ENCODE peak calls at places on chromosomes 3 and 15, in seven cellular contexts. Q, I, U, C, F, G and P are unnamed samples.
A peak's percentile ranks its signal among the peaks of the same experiment; 100 is the strongest.

GRCh38 chr15:100733088-100733487 is 130.7 kb downstream of the ASB7 start:
- DNase-seq in Q (peak; percentile 81), I (no peak), U (no peak), C (no peak), F (peak; percentile 30), G (no peak), P (no peak)

GRCh38 chr3:53375019-53375418 is 27.7 kb upstream of the DCP1A start:
- DNase-seq in Q (no peak), I (peak; percentile 79), U (peak; percentile 75), C (no peak), F (peak; percentile 37), G (peak; percentile 70), P (peak; percentile 46)

GRCh38 chr3:72655151-72655551 is 193.1 kb downstream of the SHQ1 start:
- DNase-seq in Q (no peak), I (peak; percentile 93), U (no peak), C (no peak), F (peak; percentile 18), G (no peak), P (no peak)

GRCh38 chr3:14555835-14556234 is 15.7 kb upstream of the GRIP2 start:
- DNase-seq in Q (no peak), I (peak; percentile 81), U (no peak), C (no peak), F (no peak), G (no peak), P (no peak)

GRCh38 chr15:90650117-90650955 is 66.8 kb upstream of the BLM start:
- DNase-seq in Q (no peak), I (no peak), U (no peak), C (no peak), F (no peak), G (no peak), P (peak; percentile 48)

GRCh38 chr3:58082047-58082446 is 73.8 kb downstream of the FLNB start:
- DNase-seq in Q (no peak), I (no peak), U (no peak), C (peak; percentile 47), F (no peak), G (no peak), P (peak; percentile 96)

GRCh38 chr3:155034786-155035185 is 45.3 kb upstream of the MME start:
- DNase-seq in Q (no peak), I (no peak), U (no peak), C (no peak), F (no peak), G (no peak), P (no peak)

GRCh38 chr15:93152264-93152884 is 63.4 kb upstream of the RGMA start:
- DNase-seq in Q (no peak), I (no peak), U (no peak), C (no peak), F (no peak), G (no peak), P (peak; percentile 89)

GRCh38 chr15:65981837-65982696 is 112.8 kb downstream of the RAB11A start:
- DNase-seq in Q (no peak), I (peak; percentile 98), U (peak; percentile 56), C (peak; percentile 45), F (no peak), G (peak; percentile 56), P (peak; percentile 37)

GRCh38 chr15:39804026-39804425 is 21.4 kb upstream of the FSIP1 start:
- DNase-seq in Q (no peak), I (no peak), U (no peak), C (no peak), F (no peak), G (no peak), P (no peak)

GRCh38 chr15:77021803-77022381 is 27.0 kb downstream of the PSTPIP1 start:
- DNase-seq in Q (peak; percentile 17), I (no peak), U (peak; percentile 52), C (no peak), F (no peak), G (peak; percentile 44), P (peak; percentile 54)

GRCh38 chr3:188327433-188327832 is 173.5 kb downstream of the LPP start:
- DNase-seq in Q (no peak), I (no peak), U (no peak), C (no peak), F (no peak), G (no peak), P (no peak)
- H3K4me3 ChIP-seq in Q (no peak overlapping the region), I (no peak overlapping the region), U (no peak overlapping the region), C (no peak overlapping the region), F (no peak overlapping the region), G (no peak overlapping the region), P (no peak overlapping the region)

DNA sequence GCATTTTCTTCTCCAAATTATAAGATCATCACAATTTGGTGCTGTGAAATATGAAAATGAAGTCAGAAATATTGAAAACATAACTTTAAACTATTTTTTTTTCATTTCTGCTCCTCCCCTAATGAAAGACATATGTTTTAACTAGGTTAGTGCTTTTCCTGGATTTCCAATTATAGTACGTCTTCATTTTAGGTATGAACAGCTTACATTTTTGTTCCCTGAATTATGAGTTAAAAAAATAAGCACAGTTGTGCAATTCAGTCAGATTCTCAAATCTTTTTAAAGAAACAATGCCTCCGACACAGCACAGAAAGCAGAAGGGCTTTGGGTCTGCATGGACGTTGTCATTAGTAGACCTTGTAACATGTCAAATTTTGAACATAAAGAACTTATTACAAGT is 83.5 kb upstream of the CFAP20DC start:
- DNase-seq in Q (peak; percentile 35), I (no peak), U (no peak), C (no peak), F (no peak), G (no peak), P (no peak)
- H3K4me3 ChIP-seq in Q (no peak overlapping the region), I (no peak overlapping the region), U (no peak overlapping the region), C (no peak overlapping the region), F (no peak overlapping the region), G (no peak overlapping the region), P (no peak overlapping the region)

GRCh38 chr3:125129512-125129962 is 73.7 kb upstream of the HEG1 start:
- DNase-seq in Q (peak; percentile 98), I (no peak), U (peak; percentile 77), C (no peak), F (peak; percentile 68), G (no peak), P (no peak)
- H3K4me3 ChIP-seq in Q (no peak overlapping the region), I (no peak overlapping the region), U (no peak overlapping the region), C (no peak overlapping the region), F (no peak overlapping the region), G (no peak overlapping the region), P (no peak overlapping the region)

DNA sequence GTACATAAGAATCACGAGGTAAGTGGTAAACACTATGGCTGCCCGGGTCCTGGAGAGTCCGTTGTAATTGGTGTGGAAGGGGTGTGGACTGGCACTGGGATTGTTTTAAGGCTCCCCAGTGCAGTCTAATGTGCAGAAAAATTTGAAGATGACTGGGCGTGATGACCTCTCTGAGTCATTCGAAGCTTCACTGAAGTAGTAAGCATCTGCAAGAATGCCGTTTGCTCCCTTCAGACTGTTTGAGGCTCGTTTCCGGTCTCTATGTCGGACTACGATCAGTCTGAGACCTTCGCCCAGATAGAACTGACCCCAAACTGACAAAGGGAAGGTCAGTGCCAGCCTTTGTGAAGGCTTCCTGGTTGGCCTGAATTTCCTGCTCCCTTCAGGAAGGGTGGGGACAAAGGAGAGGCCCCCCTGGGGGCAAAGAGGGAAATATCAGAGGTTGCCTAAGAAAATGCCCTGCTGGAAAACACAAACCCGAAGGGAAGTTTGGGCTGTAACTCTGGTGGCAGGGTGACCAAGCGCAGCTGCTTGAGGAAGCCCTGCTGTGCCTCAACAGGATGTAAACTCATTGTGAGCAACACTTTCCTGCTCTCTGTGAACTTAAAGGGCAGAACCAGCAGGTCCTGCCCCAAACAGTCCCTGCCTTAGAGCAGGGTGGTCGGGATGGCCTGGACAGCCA is 34.6 kb downstream of the BTD start:
- DNase-seq in Q (peak; percentile 87), I (no peak), U (no peak), C (no peak), F (peak; percentile 33), G (no peak), P (no peak)
- H3K4me3 ChIP-seq in Q (peak overlapping the region; percentile 18), I (no peak overlapping the region), U (no peak overlapping the region), C (peak overlapping the region; percentile 55), F (no peak overlapping the region), G (peak overlapping the region; percentile 12), P (no peak overlapping the region)

DNA sequence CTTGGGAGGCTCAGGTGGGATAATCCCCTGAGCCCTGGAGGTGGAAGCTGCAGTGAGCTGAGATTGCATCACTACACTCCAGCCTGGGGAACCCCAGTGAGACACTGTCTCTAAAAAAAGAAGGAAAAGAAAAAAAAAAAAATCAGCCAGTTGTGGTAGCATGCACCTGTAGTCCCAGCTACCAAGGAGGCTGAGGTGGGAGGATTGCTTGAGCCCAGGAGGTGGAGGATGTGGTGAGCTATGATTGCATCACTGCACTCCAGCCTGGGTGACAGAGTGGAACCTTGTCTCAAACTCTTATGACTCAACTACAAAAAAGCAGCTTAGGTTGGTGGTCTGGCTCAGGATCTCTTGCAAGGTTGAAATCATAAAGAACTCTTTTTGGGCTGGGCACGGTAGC is 19.3 kb upstream of the GPX1 start:
- DNase-seq in Q (no peak), I (no peak), U (no peak), C (peak; percentile 17), F (no peak), G (no peak), P (peak; percentile 81)
- H3K4me3 ChIP-seq in Q (no peak overlapping the region), I (no peak overlapping the region), U (no peak overlapping the region), C (no peak overlapping the region), F (no peak overlapping the region), G (no peak overlapping the region), P (no peak overlapping the region)